ENCODE peak calls at places on chromosomes 1 and 21, in five cellular contexts. E is GM10248, I is NCI-H1105 treated with DMSO at 0.1 percent for 48 hours, C is endothelial cell, Y is GM12865. Z is an unnamed sample.

GRCh38 chr1:221998186-221998612 is 256.3 kb upstream of the DUSP10 start:
- DNase-seq in I (no peak), C (no peak), E (no peak), Y (no peak), Z (no peak)

GRCh38 chr1:179047637-179048002 is 21.9 kb downstream of the FAM20B start:
- DNase-seq in Y (no peak), I (no peak), E (no peak), C (no peak), Z (no peak)

GRCh38 chr1:209791920-209792319 is 7.6 kb upstream of the C1orf74 start:
- DNase-seq in Y (no peak), C (no peak), I (no peak), E (no peak), Z (no peak)

GRCh38 chr21:36134820-36135390 is at the start of gene CBR3:
- DNase-seq in Y (no peak), E (peak; percentile 39), I (no peak), C (no peak), Z (peak; percentile 49)

GRCh38 chr1:243343970-243344749 is 88.3 kb downstream of the SDCCAG8 start:
- DNase-seq in I (peak; percentile 59), Y (peak; percentile 34), C (no peak), E (peak; percentile 47), Z (no peak)

GRCh38 chr1:233290609-233291008 is 4.9 kb downstream of the PCNX2 start:
- DNase-seq in Y (no peak), C (no peak), I (no peak), E (no peak), Z (no peak)

GRCh38 chr1:31954607-31955283 is 16.6 kb upstream of the PTP4A2 start:
- DNase-seq in I (no peak), Y (no peak), E (no peak), C (no peak), Z (no peak)

GRCh38 chr1:219544163-219544846 is 68.6 kb downstream of the ZC3H11B start:
- DNase-seq in Y (no peak), E (peak; percentile 15), C (no peak), I (no peak), Z (no peak)

GRCh38 chr1:184387871-184388670 is 1.2 kb downstream of the C1orf21 start:
- DNase-seq in I (peak; percentile 61), C (peak; percentile 7), E (no peak), Y (peak; percentile 24), Z (peak; percentile 41)

GRCh38 chr1:231284441-231284840 is 43.4 kb downstream of the GNPAT start:
- DNase-seq in Y (no peak), E (no peak), C (no peak), I (no peak), Z (no peak)

GRCh38 chr1:208166340-208167138 is 77.6 kb downstream of the PLXNA2 start:
- DNase-seq in E (no peak), C (no peak), Y (no peak), I (no peak), Z (no peak)

GRCh38 chr1:241045659-241046058 is 311.3 kb downstream of the RGS7 start:
- DNase-seq in I (no peak), Y (no peak), E (no peak), C (no peak), Z (no peak)

GRCh38 chr1:41766546-41766945 is 152.2 kb downstream of the HIVEP3 start:
- DNase-seq in Y (no peak), I (peak; percentile 19), E (no peak), C (no peak), Z (no peak)

GRCh38 chr21:38212716-38213115 is 44.1 kb upstream of the KCNJ15 start:
- DNase-seq in C (no peak), E (no peak), I (no peak), Y (no peak), Z (no peak)

GRCh38 chr1:186880982-186881381 is 52.2 kb downstream of the PLA2G4A start:
- DNase-seq in C (no peak), I (no peak), Y (no peak), E (no peak), Z (no peak)

GRCh38 chr1:180586671-180587155 is 27.9 kb downstream of the OVAAL start:
- DNase-seq in Y (no peak), I (peak; percentile 95), C (no peak), E (no peak), Z (no peak)

GRCh38 chr1:3499611-3500010 is 45.1 kb downstream of the ARHGEF16 start:
- DNase-seq in Y (no peak), E (no peak), C (no peak), I (no peak), Z (no peak)

GRCh38 chr1:175072131-175072941 is 4.7 kb downstream of the TNN start:
- DNase-seq in C (peak; percentile 50), E (peak; percentile 60), I (no peak), Y (peak; percentile 60), Z (peak; percentile 59)

GRCh38 chr1:31640179-31640578 is 4.5 kb downstream of the PEF1 start:
- DNase-seq in I (no peak), Y (no peak), C (no peak), E (no peak), Z (no peak)

GRCh38 chr21:36889401-36889800 is 77.1 kb downstream of the HLCS start:
- DNase-seq in Y (no peak), I (no peak), C (no peak), E (no peak), Z (no peak)

GRCh38 chr1:185813401-185813979 is 79.3 kb downstream of the HMCN1 start:
- DNase-seq in I (peak; percentile 70), C (peak; percentile 25), Y (peak; percentile 41), E (no peak), Z (no peak)

GRCh38 chr1:12528021-12528852 is 89.8 kb downstream of the DHRS3 start:
- DNase-seq in I (no peak), Y (no peak), C (no peak), E (no peak), Z (no peak)

GRCh38 chr1:116340506-116341240 is 32.4 kb upstream of the ATP1A1 start:
- DNase-seq in C (no peak), E (no peak), Y (no peak), I (no peak), Z (no peak)

GRCh38 chr1:227586733-227587132 is 23.4 kb downstream of the ZNF678 start:
- DNase-seq in I (no peak), E (no peak), C (no peak), Y (no peak), Z (no peak)

GRCh38 chr1:211196880-211197279 is 62.3 kb upstream of the RCOR3 start:
- DNase-seq in Y (no peak), C (no peak), E (no peak), I (no peak), Z (no peak)

GRCh38 chr1:38586993-38587646 is 272.5 kb downstream of the RRAGC start:
- DNase-seq in C (peak; percentile 73), E (peak; percentile 83), Y (peak; percentile 68), I (peak; percentile 24), Z (peak; percentile 76)

GRCh38 chr1:19960621-19961020 is 18.8 kb downstream of the PLA2G2A start:
- DNase-seq in C (no peak), I (no peak), Y (peak; percentile 60), E (no peak), Z (no peak)